ENCODE peak calls at places on chromosomes 2 and 18, in four cellular contexts. M is H1, Q is HepG2, U is neuronal stem cell. D is an unnamed sample.

GRCh38 chr2:179460530-179460929 is 195.9 kb upstream of the SESTD1 start:
- DNase-seq in M (no peak), Q (peak; percentile 58), U (no peak), D (peak; percentile 96)

GRCh38 chr18:4017479-4017878 is 437.6 kb downstream of the DLGAP1 start:
- DNase-seq in M (peak; percentile 46), Q (no peak), U (no peak), D (no peak)

GRCh38 chr2:170712653-170713279 is 2.4 kb upstream of the SP5 start:
- DNase-seq in M (no peak), Q (no peak), U (no peak), D (no peak)

GRCh38 chr2:164205347-164205746 is 415.9 kb downstream of the GRB14 start:
- DNase-seq in M (no peak), Q (no peak), U (no peak), D (peak; percentile 89)

GRCh38 chr2:44275915-44276279 is 617 bp downstream of the SLC3A1 start:
- DNase-seq in M (no peak), Q (no peak), U (no peak), D (peak; percentile 55)

GRCh38 chr2:184302506-184302905 is 295.8 kb upstream of the ZNF804A start:
- DNase-seq in M (no peak), Q (no peak), U (no peak), D (peak; percentile 19)

GRCh38 chr2:229154381-229154780 is 116.7 kb downstream of the PID1 start:
- DNase-seq in M (no peak), Q (no peak), U (no peak), D (peak; percentile 99)

GRCh38 chr18:79484661-79485621 is 89.2 kb downstream of the NFATC1 start:
- DNase-seq in M (no peak), Q (peak; percentile 15), U (peak; percentile 24), D (peak; percentile 99)

GRCh38 chr2:58666571-58666970 is 425.4 kb upstream of the FANCL start:
- DNase-seq in M (no peak), Q (no peak), U (no peak), D (no peak)

GRCh38 chr2:58042486-58042970 is 4.1 kb upstream of the VRK2 start:
- DNase-seq in M (no peak), Q (peak; percentile 95), U (no peak), D (peak; percentile 76)

GRCh38 chr2:32946314-32947075 is at the start of gene LTBP1:
- DNase-seq in M (no peak), Q (peak; percentile 42), U (peak; percentile 61), D (peak; percentile 81)

GRCh38 chr2:133838642-133839370 is 270.5 kb upstream of the NCKAP5 start:
- DNase-seq in M (no peak), Q (no peak), U (no peak), D (no peak)

GRCh38 chr2:238848941-238849853 is 1.3 kb downstream of the TWIST2 start:
- DNase-seq in M (no peak), Q (no peak), U (no peak), D (peak; percentile 45)

GRCh38 chr2:238285653-238286082 is 2.7 kb downstream of the PER2 start:
- DNase-seq in M (no peak), Q (peak; percentile 99), U (no peak), D (peak; percentile 94)

GRCh38 chr2:40511661-40512213 is 59.8 kb upstream of the SLC8A1 start:
- DNase-seq in M (no peak), Q (no peak), U (no peak), D (peak; percentile 84)

GRCh38 chr2:101790416-101790815 is 92.9 kb downstream of the MAP4K4 start:
- DNase-seq in M (no peak), Q (no peak), U (no peak), D (peak; percentile 54)

GRCh38 chr2:109562421-109562820 is 51.3 kb downstream of the SEPTIN10 start:
- DNase-seq in M (no peak), Q (peak; percentile 33), U (no peak), D (no peak)

GRCh38 chr2:120902532-120903088 is 166.9 kb downstream of the GLI2 start:
- DNase-seq in M (no peak), Q (no peak), U (no peak), D (no peak)

GRCh38 chr2:74099835-74100234 is 47.9 kb downstream of the BOLA3 start:
- DNase-seq in M (no peak), Q (no peak), U (no peak), D (no peak)

GRCh38 chr2:34578641-34579040 is 979.5 kb upstream of the FAM98A start:
- DNase-seq in M (no peak), Q (no peak), U (no peak), D (no peak)

GRCh38 chr18:61699397-61700090 is 193.3 kb downstream of the RNF152 start:
- DNase-seq in M (no peak), Q (no peak), U (no peak), D (peak; percentile 30)

GRCh38 chr2:84450288-84451227 is 8.5 kb downstream of the SUCLG1 start:
- DNase-seq in M (no peak), Q (no peak), U (no peak), D (no peak)

GRCh38 chr2:55144922-55145820 is 86.9 kb downstream of the CLHC1 start:
- DNase-seq in M (no peak), Q (no peak), U (no peak), D (no peak)

GRCh38 chr2:130288467-130289403 is 54.0 kb upstream of the IMP4 start:
- DNase-seq in M (peak; percentile 68), Q (no peak), U (no peak), D (no peak)

GRCh38 chr2:64514018-64514417 is 10.1 kb upstream of the AFTPH start:
- DNase-seq in M (no peak), Q (no peak), U (no peak), D (no peak)

GRCh38 chr2:189412330-189412953 is 28.8 kb upstream of the WDR75 start:
- DNase-seq in M (no peak), Q (peak; percentile 39), U (peak; percentile 35), D (peak; percentile 89)

GRCh38 chr2:102892693-102893290 is 131.0 kb downstream of the TMEM182 start:
- DNase-seq in M (no peak), Q (no peak), U (peak; percentile 43), D (no peak)

GRCh38 chr2:223941579-223942277 is 3.4 kb downstream of the WDFY1 start:
- DNase-seq in M (no peak), Q (no peak), U (no peak), D (peak; percentile 92)

GRCh38 chr18:24914685-24915267 is 437.2 kb downstream of the ZNF521 start:
- DNase-seq in M (no peak), Q (no peak), U (no peak), D (no peak)

GRCh38 chr2:40256649-40257048 is 195.2 kb downstream of the SLC8A1 start:
- DNase-seq in M (peak; percentile 51), Q (peak; percentile 12), U (peak; percentile 15), D (no peak)

GRCh38 chr2:63881208-63881607 is 39.5 kb downstream of the UGP2 start:
- DNase-seq in M (no peak), Q (no peak), U (no peak), D (no peak)

GRCh38 chr2:45626387-45627010 is 15.4 kb upstream of the SRBD1 start:
- DNase-seq in M (no peak), Q (no peak), U (no peak), D (no peak)

GRCh38 chr2:73232471-73233153 is 427 bp downstream of the PRADC1 start:
- DNase-seq in M (no peak), Q (no peak), U (no peak), D (no peak)

GRCh38 chr2:201827621-201828020 is 21.3 kb downstream of the CDK15 start:
- DNase-seq in M (no peak), Q (no peak), U (no peak), D (no peak)

GRCh38 chr2:29281585-29281984 is 166.4 kb downstream of the CLIP4 start:
- DNase-seq in M (no peak), Q (no peak), U (no peak), D (peak; percentile 26)

GRCh38 chr18:48375150-48375790 is 33.9 kb downstream of the ZBTB7C start:
- DNase-seq in M (no peak), Q (no peak), U (no peak), D (no peak)

GRCh38 chr18:48367557-48367956 is 41.6 kb downstream of the ZBTB7C start:
- DNase-seq in M (no peak), Q (no peak), U (no peak), D (no peak)

GRCh38 chr18:48376406-48376805 is 32.8 kb downstream of the ZBTB7C start:
- DNase-seq in M (no peak), Q (no peak), U (peak; percentile 31), D (no peak)

GRCh38 chr18:48374423-48375149 is 34.6 kb downstream of the ZBTB7C start:
- DNase-seq in M (no peak), Q (no peak), U (no peak), D (no peak)

DNA sequence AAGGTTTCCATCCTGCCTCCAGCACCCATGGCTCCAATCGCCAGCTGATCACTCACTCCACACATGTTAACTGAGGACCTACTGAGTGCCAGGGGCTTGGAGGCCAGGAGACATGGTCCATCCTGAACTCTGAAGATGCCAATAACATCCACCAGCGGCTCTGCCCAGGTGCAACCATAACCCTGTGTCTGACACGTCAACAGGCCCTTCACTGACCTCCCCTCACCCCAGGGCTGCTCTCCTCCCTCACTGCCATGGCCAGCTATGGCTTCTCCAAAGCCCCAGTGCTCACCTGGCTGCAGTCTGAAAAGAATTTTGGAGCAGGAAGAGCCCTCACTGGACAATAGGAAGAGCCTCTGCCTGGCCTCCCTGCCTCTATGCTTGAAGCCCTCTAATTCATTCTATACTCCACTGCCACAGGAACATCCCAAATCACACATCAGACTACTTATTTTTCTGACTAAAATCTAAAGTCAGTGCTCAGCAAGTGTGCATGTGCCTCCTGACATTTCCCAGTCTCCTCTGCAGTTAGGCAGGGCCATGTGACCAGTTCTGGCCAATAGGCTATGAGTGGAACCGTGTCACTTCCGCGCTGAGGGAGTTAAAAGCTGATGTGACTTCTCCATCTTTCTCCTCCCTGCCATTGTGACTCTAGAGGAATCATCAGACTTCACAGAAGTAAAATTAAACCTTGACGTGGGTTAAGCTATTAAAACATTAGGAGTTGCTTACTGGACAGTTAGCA is 37.2 kb downstream of the ZBTB7C start:
- DNase-seq in M (no peak), Q (no peak), U (no peak), D (no peak)
- H3K9ac ChIP-seq in M (no peak overlapping the region), Q (no peak overlapping the region), U (no peak overlapping the region), D (no peak overlapping the region)

GRCh38 chr2:177651833-177652232 is 259.3 kb downstream of the AGPS start:
- DNase-seq in M (no peak), Q (no peak), U (peak; percentile 65), D (no peak)
- H2AFZ ChIP-seq in M (no peak overlapping the region), Q (no peak overlapping the region), U (peak overlapping the region; percentile 79), D (no peak overlapping the region)

GRCh38 chr2:206520450-206520849 is 77.1 kb downstream of the ADAM23 start:
- DNase-seq in M (no peak), Q (no peak), U (no peak), D (no peak)
- H3K9ac ChIP-seq in M (no peak overlapping the region), Q (no peak overlapping the region), U (no peak overlapping the region), D (no peak overlapping the region)

DNA sequence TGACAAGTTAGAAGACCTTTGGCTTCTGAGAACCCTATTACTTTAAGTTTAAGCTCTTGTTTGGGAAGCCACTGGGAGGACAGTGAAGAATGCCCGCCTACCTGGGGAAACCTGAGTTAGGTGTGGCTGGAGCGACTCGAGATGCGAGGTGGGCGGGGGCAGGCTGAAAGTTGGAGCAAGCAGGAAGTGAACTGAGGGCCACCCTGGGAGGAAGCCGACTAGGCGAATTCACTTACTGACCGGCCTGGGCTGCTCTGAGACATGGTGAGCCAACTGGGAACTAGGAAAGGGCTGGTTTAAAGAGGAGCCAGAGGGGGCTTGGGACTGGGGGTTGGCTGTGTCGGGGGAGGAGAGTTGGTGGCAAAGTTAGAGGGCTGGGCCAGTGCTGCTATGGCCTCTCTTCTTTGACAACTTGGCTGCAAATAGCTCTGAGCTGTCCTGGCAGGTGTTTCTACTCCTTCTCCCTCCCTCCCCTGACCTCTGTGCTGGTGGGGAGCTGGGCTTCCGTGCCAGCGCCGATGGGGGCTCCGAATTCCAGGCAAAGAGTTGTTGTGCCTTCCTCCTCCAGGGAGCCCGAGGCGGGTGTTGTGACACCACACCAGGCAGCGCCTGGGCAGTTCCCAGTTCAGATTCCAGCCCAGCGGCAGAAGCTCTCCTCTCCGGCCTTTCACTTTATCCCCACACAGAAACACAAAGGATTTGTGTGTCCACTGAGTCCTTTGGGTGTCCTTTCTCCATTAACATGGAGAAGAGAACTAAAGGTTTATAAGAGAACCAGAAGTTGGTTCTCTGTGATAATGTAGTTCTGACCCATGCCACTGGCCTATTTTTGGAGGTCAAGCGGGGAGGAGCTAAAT is at the start of gene VAMP8:
- DNase-seq in M (peak; percentile 53), Q (peak; percentile 44), U (no peak), D (no peak)
- H2AFZ ChIP-seq in M (no peak within 1 kb of the TSS), Q (peak within 1 kb of the TSS; percentile 84), U (peak within 1 kb of the TSS; percentile 93), D (peak within 1 kb of the TSS; percentile 76)

D was measured in fibroblast of lung.